ENCODE peak calls at places on chromosome 15, in five cellular contexts. O, F, E, N and R are unnamed samples.

GRCh38 chr15:100710213-100710612 is 107.8 kb downstream of the ASB7 start:
- DNase-seq in F (no peak), E (peak; percentile 39), N (no peak), O (no peak), R (no peak)

GRCh38 chr15:87312221-87312620 is 944.3 kb downstream of the NTRK3 start:
- DNase-seq in N (no peak), O (no peak), E (no peak), F (no peak), R (no peak)

GRCh38 chr15:39583586-39584265 is 2.8 kb downstream of the THBS1 start:
- DNase-seq in E (no peak), N (peak; percentile 17), F (peak; percentile 48), O (peak; percentile 24), R (no peak)

GRCh38 chr15:66452971-66453580 is 44.5 kb downstream of the SNAPC5 start:
- DNase-seq in O (no peak), E (no peak), N (no peak), F (no peak), R (no peak)

GRCh38 chr15:31330836-31331235 is 4.2 kb downstream of the KLF13 start:
- DNase-seq in N (no peak), O (no peak), E (no peak), F (no peak), R (no peak)

GRCh38 chr15:58336161-58336560 is 95.6 kb upstream of the LIPC start:
- DNase-seq in F (no peak), O (no peak), E (no peak), N (no peak), R (no peak)

GRCh38 chr15:70101459-70102113 is 3.9 kb upstream of the TLE3 start:
- DNase-seq in O (no peak), N (peak; percentile 87), F (peak; percentile 89), E (no peak), R (peak; percentile 72)

GRCh38 chr15:61613729-61614128 is 384.6 kb upstream of the RORA start:
- DNase-seq in N (no peak), O (no peak), F (no peak), E (no peak), R (no peak)

GRCh38 chr15:52068004-52068403 is 44.6 kb downstream of the BCL2L10 start:
- DNase-seq in N (no peak), O (no peak), F (no peak), E (no peak), R (no peak)

GRCh38 chr15:79942656-79943481 is 28.1 kb downstream of the BCL2A1 start:
- DNase-seq in N (no peak), E (no peak), O (no peak), F (no peak), R (no peak)

GRCh38 chr15:59313703-59314332 is 58.9 kb downstream of the MYO1E start:
- DNase-seq in F (peak; percentile 73), O (no peak), E (peak; percentile 79), N (peak; percentile 67), R (no peak)

GRCh38 chr15:28955686-28956421 is 70.1 kb downstream of the APBA2 start:
- DNase-seq in E (no peak), F (no peak), N (no peak), O (no peak), R (no peak)

GRCh38 chr15:45111390-45112142 is 2.4 kb downstream of the DUOX2 start:
- DNase-seq in O (no peak), F (no peak), N (no peak), E (no peak), R (no peak)

GRCh38 chr15:48981941-48982340 is 18.2 kb upstream of the SHC4 start:
- DNase-seq in O (no peak), N (no peak), E (no peak), F (no peak), R (no peak)

GRCh38 chr15:70382009-70382749 is 284.5 kb upstream of the TLE3 start:
- DNase-seq in N (no peak), F (no peak), O (no peak), E (no peak), R (no peak)

GRCh38 chr15:74770211-74770892 is 11.5 kb upstream of the CSK start:
- DNase-seq in F (no peak), E (no peak), O (no peak), N (no peak), R (no peak)
- TF ChIP-seq CTCF in F (no peak), E (no peak), O (no peak), N (no peak), R (no peak)

DNA sequence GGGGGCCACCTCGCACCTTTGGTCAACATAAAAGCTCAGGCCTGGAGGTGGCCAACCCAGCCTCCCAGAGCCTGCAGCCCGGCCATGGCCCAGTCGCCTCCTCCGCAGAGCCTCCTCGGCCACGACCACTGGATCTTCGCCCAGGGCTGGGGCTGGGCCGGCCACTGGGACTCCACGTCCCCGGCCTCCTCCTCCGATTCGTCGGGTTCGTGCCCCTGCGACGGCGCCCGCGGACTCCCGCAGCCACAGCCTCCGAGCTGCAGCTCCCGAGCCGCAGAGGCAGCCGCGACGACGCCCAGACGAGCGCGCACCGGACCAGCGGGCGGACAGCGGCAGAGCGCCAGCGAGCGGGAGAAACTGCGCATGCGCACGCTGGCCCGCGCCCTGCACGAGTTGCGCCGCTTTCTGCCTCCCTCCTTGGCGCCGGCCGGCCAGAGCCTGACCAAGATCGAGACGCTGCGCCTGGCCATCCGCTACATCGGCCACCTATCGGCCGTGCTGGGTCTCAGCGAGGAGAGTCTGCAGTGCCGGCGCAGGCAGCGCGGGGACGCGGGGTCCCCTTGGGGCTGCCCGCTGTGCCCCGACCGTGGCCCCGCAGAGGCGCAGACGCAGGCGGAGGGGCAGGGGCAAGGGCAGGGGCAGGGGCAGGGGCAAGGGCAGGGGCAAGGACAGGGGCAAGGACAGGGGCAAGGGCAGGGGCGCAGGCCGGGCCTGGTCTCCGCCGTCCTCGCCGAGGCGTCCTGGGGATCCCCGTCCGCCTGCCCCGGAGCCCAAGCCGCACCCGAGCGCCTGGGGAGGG is at the start of gene MESP2:
- DNase-seq in O (peak; percentile 30), F (peak; percentile 92), E (peak; percentile 76), N (peak; percentile 73), R (peak; percentile 78)
- TF ChIP-seq CTCF in O (no peak), F (peak; percentile 19), E (peak; percentile 17), N (no peak), R (peak; percentile 63)

GRCh38 chr15:76239786-76240185 is 71.5 kb downstream of the ETFA start:
- DNase-seq in F (no peak), O (no peak), E (no peak), N (no peak), R (no peak)
- TF ChIP-seq CTCF in F (no peak), O (no peak), E (no peak), N (no peak), R (no peak)

GRCh38 chr15:91885714-91886265 is 32.3 kb downstream of the SLCO3A1 start:
- DNase-seq in O (no peak), N (no peak), F (no peak), E (no peak), R (no peak)
- TF ChIP-seq CTCF in O (no peak), N (peak; percentile 15), F (no peak), E (no peak), R (no peak)

GRCh38 chr15:73564255-73564654 is 68.9 kb downstream of the NPTN start:
- DNase-seq in F (peak; percentile 16), E (no peak), O (no peak), N (no peak), R (no peak)
- TF ChIP-seq CTCF in F (peak; percentile 25), E (no peak), O (no peak), N (no peak), R (no peak)

DNA sequence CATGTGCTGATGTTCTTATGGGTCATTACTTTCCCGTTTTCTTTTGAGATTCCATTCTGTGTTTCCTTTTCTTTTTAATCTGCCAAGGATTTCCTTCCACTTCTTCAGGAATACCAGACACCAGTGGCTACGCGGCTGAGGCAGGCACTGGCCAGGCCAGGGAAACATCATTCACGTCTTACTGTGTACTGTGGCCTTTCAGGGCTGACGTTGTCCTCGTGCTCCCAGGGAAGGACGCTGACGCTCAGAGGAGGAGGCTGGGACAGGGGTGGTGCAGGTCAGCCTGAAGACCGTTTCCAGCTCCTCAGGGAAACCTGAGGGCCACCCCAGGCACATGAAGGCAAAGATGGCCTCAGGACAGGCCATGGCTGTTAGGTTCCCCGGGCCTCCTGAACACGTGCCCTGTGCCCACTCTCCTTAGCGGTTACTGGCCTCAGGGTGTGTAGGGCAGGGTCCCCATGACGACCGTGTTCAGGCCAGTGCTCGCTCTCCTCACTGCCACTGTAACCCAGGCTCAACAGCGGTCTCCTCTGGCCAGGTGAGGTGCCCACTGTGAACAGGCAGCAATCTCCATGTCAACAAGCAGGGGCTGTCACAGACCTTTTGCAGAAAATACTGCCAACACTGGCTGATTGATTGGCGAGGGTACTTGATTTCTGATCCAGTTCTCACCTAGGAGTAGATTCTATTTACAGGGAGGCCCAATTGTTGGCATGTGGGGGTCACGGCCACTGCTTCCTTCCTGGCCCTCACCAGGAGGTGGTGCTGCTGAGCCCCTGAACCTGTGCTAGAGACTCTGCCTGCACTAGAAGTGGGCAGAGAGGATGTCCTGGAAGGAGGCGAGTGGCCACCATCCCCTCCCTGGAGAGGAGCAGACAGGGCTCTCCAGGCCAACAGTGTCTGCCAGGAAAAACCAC is 169.5 kb downstream of the ATP10A start:
- DNase-seq in O (peak; percentile 27), E (peak; percentile 50), N (no peak), F (peak; percentile 52), R (peak; percentile 43)
- TF ChIP-seq CTCF in O (peak; percentile 29), E (no peak), N (peak; percentile 32), F (peak; percentile 55), R (peak; percentile 61)

GRCh38 chr15:32994810-32995424 is 199.6 kb downstream of the FMN1 start:
- DNase-seq in F (peak; percentile 30), E (no peak), O (no peak), N (peak; percentile 13), R (no peak)
- TF ChIP-seq CTCF in F (peak; percentile 69), E (peak; percentile 40), O (peak; percentile 31), N (peak; percentile 95), R (peak; percentile 77)

GRCh38 chr15:72198410-72199270 is 1.1 kb upstream of the GRAMD2A start:
- DNase-seq in E (peak; percentile 25), F (no peak), N (no peak), O (no peak), R (no peak)
- TF ChIP-seq CTCF in E (no peak), F (no peak), N (no peak), O (no peak), R (no peak)

GRCh38 chr15:64096486-64097431 is 977 bp downstream of the SNX1 start:
- DNase-seq in N (peak; percentile 57), E (no peak), O (no peak), F (peak; percentile 31), R (no peak)
- TF ChIP-seq CTCF in N (no peak), E (no peak), O (no peak), F (no peak), R (peak; percentile 42)